ENCODE peak calls at places on chromosomes 5 and 9, in nine cellular contexts. One of them, this sample, is unnamed.

GRCh38 chr5:154238776-154239481 is 48.4 kb downstream of the GALNT10 start:
- DNase-seq in PC-9: no peak
- DNase-seq in astrocyte: no peak
- DNase-seq in cardiac muscle cell: no peak
- DNase-seq in upper lobe of right lung: no peak
- DNase-seq in pancreas: no peak
- DNase-seq in heart right ventricle: no peak
- DNase-seq in tibial nerve: no peak
- DNase-seq in PC-3: no peak
- DNase-seq in this sample: no peak

GRCh38 chr5:138545919-138546562 is 3.0 kb upstream of the ETF1 start:
- DNase-seq in PC-9: no peak
- DNase-seq in astrocyte: no peak
- DNase-seq in cardiac muscle cell: peak; percentile 13
- DNase-seq in upper lobe of right lung: no peak
- DNase-seq in pancreas: no peak
- DNase-seq in heart right ventricle: no peak
- DNase-seq in tibial nerve: no peak
- DNase-seq in PC-3: no peak
- DNase-seq in this sample: no peak

GRCh38 chr5:77774981-77775772 is 962 bp downstream of the TBCA start:
- DNase-seq in PC-9: peak; percentile 8
- DNase-seq in astrocyte: no peak
- DNase-seq in cardiac muscle cell: no peak
- DNase-seq in upper lobe of right lung: no peak
- DNase-seq in pancreas: peak; percentile 15
- DNase-seq in heart right ventricle: no peak
- DNase-seq in tibial nerve: no peak
- DNase-seq in PC-3: peak; percentile 7
- DNase-seq in this sample: no peak

GRCh38 chr9:129027685-129028191 is 393 bp downstream of the SH3GLB2 start:
- DNase-seq in PC-9: peak; percentile 85
- DNase-seq in astrocyte: no peak
- DNase-seq in cardiac muscle cell: peak; percentile 28
- DNase-seq in upper lobe of right lung: no peak
- DNase-seq in pancreas: no peak
- DNase-seq in heart right ventricle: peak; percentile 47
- DNase-seq in tibial nerve: no peak
- DNase-seq in PC-3: peak; percentile 52
- DNase-seq in this sample: peak; percentile 74

GRCh38 chr9:91867740-91868139 is 82.3 kb downstream of the ROR2 start:
- DNase-seq in PC-9: no peak
- DNase-seq in astrocyte: no peak
- DNase-seq in cardiac muscle cell: no peak
- DNase-seq in upper lobe of right lung: no peak
- DNase-seq in pancreas: no peak
- DNase-seq in heart right ventricle: no peak
- DNase-seq in tibial nerve: no peak
- DNase-seq in PC-3: no peak
- DNase-seq in this sample: no peak

GRCh38 chr5:177397875-177398390 is 2.5 kb downstream of the PFN3 start:
- DNase-seq in PC-9: no peak
- DNase-seq in astrocyte: no peak
- DNase-seq in cardiac muscle cell: no peak
- DNase-seq in upper lobe of right lung: no peak
- DNase-seq in pancreas: no peak
- DNase-seq in heart right ventricle: no peak
- DNase-seq in tibial nerve: no peak
- DNase-seq in PC-3: no peak
- DNase-seq in this sample: no peak

GRCh38 chr5:148586796-148587195 is 67.5 kb downstream of the HTR4 start:
- DNase-seq in PC-9: no peak
- DNase-seq in astrocyte: no peak
- DNase-seq in cardiac muscle cell: no peak
- DNase-seq in upper lobe of right lung: no peak
- DNase-seq in pancreas: no peak
- DNase-seq in heart right ventricle: no peak
- DNase-seq in tibial nerve: no peak
- DNase-seq in PC-3: no peak
- DNase-seq in this sample: no peak

GRCh38 chr5:131685514-131686171 is 50.6 kb upstream of the RAPGEF6 start:
- DNase-seq in PC-9: no peak
- DNase-seq in astrocyte: no peak
- DNase-seq in cardiac muscle cell: no peak
- DNase-seq in upper lobe of right lung: no peak
- DNase-seq in pancreas: no peak
- DNase-seq in heart right ventricle: no peak
- DNase-seq in tibial nerve: no peak
- DNase-seq in PC-3: no peak
- DNase-seq in this sample: no peak

GRCh38 chr5:17895296-17896058 is 261.2 kb downstream of the TAF11L14 start:
- DNase-seq in PC-9: no peak
- DNase-seq in astrocyte: no peak
- DNase-seq in cardiac muscle cell: no peak
- DNase-seq in upper lobe of right lung: no peak
- DNase-seq in pancreas: no peak
- DNase-seq in heart right ventricle: no peak
- DNase-seq in tibial nerve: no peak
- DNase-seq in PC-3: peak; percentile 66
- DNase-seq in this sample: no peak

GRCh38 chr5:446066-446725 is 3.2 kb downstream of the EXOC3 start:
- DNase-seq in PC-9: no peak
- DNase-seq in astrocyte: no peak
- DNase-seq in cardiac muscle cell: no peak
- DNase-seq in upper lobe of right lung: peak; percentile 15
- DNase-seq in pancreas: no peak
- DNase-seq in heart right ventricle: no peak
- DNase-seq in tibial nerve: no peak
- DNase-seq in PC-3: no peak
- DNase-seq in this sample: no peak

GRCh38 chr9:92978345-92978875 is 31.1 kb downstream of the FGD3 start:
- DNase-seq in PC-9: no peak
- DNase-seq in astrocyte: no peak
- DNase-seq in cardiac muscle cell: no peak
- DNase-seq in upper lobe of right lung: no peak
- DNase-seq in pancreas: no peak
- DNase-seq in heart right ventricle: no peak
- DNase-seq in tibial nerve: no peak
- DNase-seq in PC-3: no peak
- DNase-seq in this sample: no peak

GRCh38 chr5:7616897-7617296 is 221.0 kb downstream of the ADCY2 start:
- DNase-seq in PC-9: no peak
- DNase-seq in astrocyte: no peak
- DNase-seq in cardiac muscle cell: no peak
- DNase-seq in upper lobe of right lung: no peak
- DNase-seq in pancreas: no peak
- DNase-seq in heart right ventricle: no peak
- DNase-seq in tibial nerve: no peak
- DNase-seq in PC-3: no peak
- DNase-seq in this sample: no peak

GRCh38 chr9:4320021-4320420 is 20.2 kb upstream of the GLIS3 start:
- DNase-seq in PC-9: no peak
- DNase-seq in astrocyte: no peak
- DNase-seq in cardiac muscle cell: no peak
- DNase-seq in upper lobe of right lung: no peak
- DNase-seq in pancreas: no peak
- DNase-seq in heart right ventricle: no peak
- DNase-seq in tibial nerve: no peak
- DNase-seq in PC-3: no peak
- DNase-seq in this sample: no peak

GRCh38 chr9:89523948-89524347 is 26.0 kb upstream of the SEMA4D start:
- DNase-seq in PC-9: no peak
- DNase-seq in astrocyte: no peak
- DNase-seq in cardiac muscle cell: no peak
- DNase-seq in upper lobe of right lung: no peak
- DNase-seq in pancreas: no peak
- DNase-seq in heart right ventricle: no peak
- DNase-seq in tibial nerve: no peak
- DNase-seq in PC-3: no peak
- DNase-seq in this sample: no peak

GRCh38 chr5:65790371-65791163 is 68.6 kb downstream of the NLN start:
- DNase-seq in PC-9: no peak
- DNase-seq in astrocyte: no peak
- DNase-seq in cardiac muscle cell: no peak
- DNase-seq in upper lobe of right lung: no peak
- DNase-seq in pancreas: no peak
- DNase-seq in heart right ventricle: no peak
- DNase-seq in tibial nerve: no peak
- DNase-seq in PC-3: no peak
- DNase-seq in this sample: no peak

GRCh38 chr5:146428658-146429057 is 18.5 kb upstream of the TCERG1 start:
- DNase-seq in PC-9: no peak
- DNase-seq in astrocyte: no peak
- DNase-seq in cardiac muscle cell: no peak
- DNase-seq in upper lobe of right lung: no peak
- DNase-seq in pancreas: no peak
- DNase-seq in heart right ventricle: no peak
- DNase-seq in tibial nerve: no peak
- DNase-seq in PC-3: peak; percentile 17
- DNase-seq in this sample: no peak
- TF ChIP-seq CTCF in PC-9: no peak
- TF ChIP-seq CTCF in astrocyte: no peak
- TF ChIP-seq CTCF in cardiac muscle cell: no peak
- TF ChIP-seq CTCF in upper lobe of right lung: no peak
- TF ChIP-seq CTCF in pancreas: no peak
- TF ChIP-seq CTCF in heart right ventricle: no peak
- TF ChIP-seq CTCF in tibial nerve: no peak
- TF ChIP-seq CTCF in PC-3: no peak
- TF ChIP-seq CTCF in this sample: no peak

DNA sequence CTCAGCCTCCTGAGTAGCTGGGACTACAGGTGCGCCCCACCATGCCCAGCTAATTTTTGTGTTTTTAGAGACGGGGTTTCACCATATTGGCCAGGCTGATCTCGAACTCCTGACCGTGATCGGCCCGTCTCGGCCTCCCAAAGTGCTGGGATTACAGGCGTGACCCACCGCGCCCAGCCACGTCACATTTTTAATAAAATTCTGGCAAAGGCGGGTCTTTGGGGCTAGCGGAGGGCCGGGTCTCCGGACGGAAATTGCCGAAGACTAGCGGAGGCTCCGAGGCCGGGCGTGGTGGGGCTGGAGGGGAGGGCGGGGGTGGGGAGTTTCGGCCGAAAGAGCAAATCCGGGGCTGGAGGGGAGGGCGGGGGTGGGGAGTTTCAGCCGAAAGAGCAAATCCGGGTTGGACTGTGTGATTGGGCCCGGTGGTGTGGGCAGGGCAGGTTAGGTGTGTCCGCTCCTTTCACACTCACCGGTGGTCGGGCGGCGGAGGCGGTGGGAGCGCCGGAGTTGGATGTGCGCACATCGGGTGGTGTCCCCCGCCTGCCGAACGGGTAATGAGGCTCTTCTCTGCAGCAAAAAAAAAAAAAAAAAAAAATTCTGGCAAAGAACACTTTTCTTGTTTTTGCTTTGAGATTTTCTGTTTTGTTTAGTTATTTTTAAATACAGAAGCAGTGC is 27.1 kb downstream of the RUFY1 start:
- DNase-seq in PC-9: no peak
- DNase-seq in astrocyte: no peak
- DNase-seq in cardiac muscle cell: no peak
- DNase-seq in upper lobe of right lung: no peak
- DNase-seq in pancreas: no peak
- DNase-seq in heart right ventricle: no peak
- DNase-seq in tibial nerve: no peak
- DNase-seq in PC-3: no peak
- DNase-seq in this sample: no peak
- H3K9me3 ChIP-seq in PC-9: no peaks in the 10 kb centered on the region
- H3K9me3 ChIP-seq in astrocyte: no peaks in the 10 kb centered on the region
- H3K9me3 ChIP-seq in cardiac muscle cell: no peaks in the 10 kb centered on the region
- H3K9me3 ChIP-seq in upper lobe of right lung: no peaks in the 10 kb centered on the region
- H3K9me3 ChIP-seq in pancreas: no peaks in the 10 kb centered on the region
- H3K9me3 ChIP-seq in heart right ventricle: no peaks in the 10 kb centered on the region
- H3K9me3 ChIP-seq in tibial nerve: no peaks in the 10 kb centered on the region
- H3K9me3 ChIP-seq in PC-3: no peaks in the 10 kb centered on the region
- H3K9me3 ChIP-seq in this sample: no peaks in the 10 kb centered on the region

GRCh38 chr5:71907589-71908145 is 188.6 kb downstream of the CARTPT start:
- DNase-seq in PC-9: no peak
- DNase-seq in astrocyte: no peak
- DNase-seq in cardiac muscle cell: no peak
- DNase-seq in upper lobe of right lung: no peak
- DNase-seq in pancreas: no peak
- DNase-seq in heart right ventricle: no peak
- DNase-seq in tibial nerve: no peak
- DNase-seq in PC-3: no peak
- DNase-seq in this sample: no peak

GRCh38 chr5:71905804-71906711 is 187.0 kb downstream of the CARTPT start:
- DNase-seq in PC-9: no peak
- DNase-seq in astrocyte: no peak
- DNase-seq in cardiac muscle cell: no peak
- DNase-seq in upper lobe of right lung: no peak
- DNase-seq in pancreas: peak; percentile 46
- DNase-seq in heart right ventricle: no peak
- DNase-seq in tibial nerve: no peak
- DNase-seq in PC-3: no peak
- DNase-seq in this sample: peak; percentile 6

GRCh38 chr5:71907001-71907564 is 188.0 kb downstream of the CARTPT start:
- DNase-seq in PC-9: no peak
- DNase-seq in astrocyte: no peak
- DNase-seq in cardiac muscle cell: no peak
- DNase-seq in upper lobe of right lung: no peak
- DNase-seq in pancreas: no peak
- DNase-seq in heart right ventricle: no peak
- DNase-seq in tibial nerve: no peak
- DNase-seq in PC-3: no peak
- DNase-seq in this sample: no peak

GRCh38 chr5:71904852-71905251 is 185.8 kb downstream of the CARTPT start:
- DNase-seq in PC-9: no peak
- DNase-seq in astrocyte: no peak
- DNase-seq in cardiac muscle cell: no peak
- DNase-seq in upper lobe of right lung: no peak
- DNase-seq in pancreas: no peak
- DNase-seq in heart right ventricle: no peak
- DNase-seq in tibial nerve: no peak
- DNase-seq in PC-3: no peak
- DNase-seq in this sample: no peak

GRCh38 chr5:71903826-71904225 is 184.8 kb downstream of the CARTPT start:
- DNase-seq in PC-9: no peak
- DNase-seq in astrocyte: no peak
- DNase-seq in cardiac muscle cell: no peak
- DNase-seq in upper lobe of right lung: no peak
- DNase-seq in pancreas: no peak
- DNase-seq in heart right ventricle: no peak
- DNase-seq in tibial nerve: no peak
- DNase-seq in PC-3: no peak
- DNase-seq in this sample: no peak
- H3K27ac ChIP-seq in PC-9: no peak overlapping the region
- H3K27ac ChIP-seq in astrocyte: no peak overlapping the region
- H3K27ac ChIP-seq in cardiac muscle cell: no peak overlapping the region
- H3K27ac ChIP-seq in upper lobe of right lung: no peak overlapping the region
- H3K27ac ChIP-seq in pancreas: no peak overlapping the region
- H3K27ac ChIP-seq in heart right ventricle: no peak overlapping the region
- H3K27ac ChIP-seq in tibial nerve: no peak overlapping the region
- H3K27ac ChIP-seq in PC-3: no peak overlapping the region
- H3K27ac ChIP-seq in this sample: no peak overlapping the region

DNA sequence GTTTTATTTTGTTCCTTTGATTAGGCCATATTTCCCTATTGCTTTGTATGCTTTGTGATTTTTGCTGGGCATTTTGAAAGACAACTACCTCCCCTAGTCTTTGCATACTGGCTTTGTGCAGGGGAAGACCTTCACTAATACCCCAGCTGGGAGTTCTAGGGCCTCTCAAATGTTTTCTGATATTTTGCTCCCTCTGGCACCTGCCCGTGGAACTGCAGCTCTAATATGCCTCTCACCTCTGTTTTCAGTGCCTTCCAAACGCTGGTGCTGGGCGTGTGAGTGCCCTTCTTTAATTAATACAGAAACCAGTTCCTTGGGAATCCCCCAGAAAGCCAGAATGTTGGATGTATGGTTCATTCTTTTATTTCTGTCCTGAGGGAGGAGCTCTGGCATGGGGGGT is 204.5 kb downstream of the COMMD10 start:
- DNase-seq in PC-9: no peak
- DNase-seq in astrocyte: no peak
- DNase-seq in cardiac muscle cell: no peak
- DNase-seq in upper lobe of right lung: no peak
- DNase-seq in pancreas: no peak
- DNase-seq in heart right ventricle: no peak
- DNase-seq in tibial nerve: no peak
- DNase-seq in PC-3: peak; percentile 10
- DNase-seq in this sample: no peak
- TF ChIP-seq CTCF in PC-9: peak; percentile 29
- TF ChIP-seq CTCF in astrocyte: no peak
- TF ChIP-seq CTCF in cardiac muscle cell: no peak
- TF ChIP-seq CTCF in upper lobe of right lung: no peak
- TF ChIP-seq CTCF in pancreas: no peak
- TF ChIP-seq CTCF in heart right ventricle: no peak
- TF ChIP-seq CTCF in tibial nerve: no peak
- TF ChIP-seq CTCF in PC-3: peak; percentile 34
- TF ChIP-seq CTCF in this sample: no peak

This sample was measured in thyroid gland.